ENCODE peak calls at places on chromosomes 12 and 14, in ten cellular contexts. F is right lobe of liver, A is IMR-90, R is Peyer's patch, B is transverse colon, P is body of pancreas, V is astrocyte, U is lower lobe of right lung, O is GM23248, L is heart left ventricle. Z is an unnamed sample.

GRCh38 chr12:44019118-44019517 is 183.2 kb downstream of the TMEM117 start:
- DNase-seq in A (no peak), O (no peak), B (no peak), R (no peak), F (no peak), P (no peak), U (no peak), L (no peak), V (no peak), Z (no peak)

GRCh38 chr14:89176090-89176757 is 240.8 kb downstream of the FOXN3 start:
- DNase-seq in F (no peak), V (no peak), A (no peak), O (no peak), U (no peak), R (no peak), L (no peak), P (no peak), B (no peak), Z (no peak)

GRCh38 chr14:68733086-68733621 is 59.7 kb downstream of the ZFP36L1 start:
- DNase-seq in O (no peak), A (no peak), F (no peak), R (no peak), P (no peak), L (no peak), V (no peak), B (no peak), U (no peak), Z (no peak)

GRCh38 chr14:100108042-100108825 is 43.0 kb downstream of the EVL start:
- DNase-seq in U (peak; percentile 86), L (peak; percentile 85), O (peak; percentile 78), A (peak; percentile 65), F (peak; percentile 80), R (peak; percentile 94), B (peak; percentile 89), V (peak; percentile 24), P (peak; percentile 89), Z (peak; percentile 77)

GRCh38 chr12:6265038-6265405 is 45.5 kb upstream of the PLEKHG6 start:
- DNase-seq in V (no peak), F (peak; percentile 15), O (no peak), R (no peak), B (no peak), L (no peak), U (peak; percentile 51), P (no peak), A (no peak), Z (no peak)

GRCh38 chr12:120249875-120250795 is 15.4 kb downstream of the PXN start:
- DNase-seq in A (no peak), U (no peak), P (peak; percentile 49), L (peak; percentile 84), B (no peak), F (peak; percentile 61), O (peak; percentile 41), V (no peak), R (no peak), Z (no peak)

GRCh38 chr14:48937796-48938195 is 648.4 kb downstream of the RPS29 start:
- DNase-seq in V (peak; percentile 64), P (no peak), A (peak; percentile 70), F (no peak), L (peak; percentile 18), O (peak; percentile 51), R (no peak), U (no peak), B (no peak), Z (no peak)

GRCh38 chr12:116222358-116222757 is 55.1 kb downstream of the MED13L start:
- DNase-seq in B (peak; percentile 42), P (peak; percentile 80), V (peak; percentile 94), A (peak; percentile 94), L (peak; percentile 84), R (peak; percentile 66), O (peak; percentile 74), F (no peak), U (no peak), Z (peak; percentile 52)

GRCh38 chr12:88553941-88554658 is 26.2 kb downstream of the KITLG start:
- DNase-seq in L (no peak), F (no peak), R (no peak), O (peak; percentile 83), U (no peak), P (peak; percentile 10), A (peak; percentile 64), B (no peak), V (peak; percentile 77), Z (no peak)

GRCh38 chr12:116403546-116403945 is 126.1 kb upstream of the MED13L start:
- DNase-seq in F (no peak), L (no peak), A (no peak), U (no peak), R (no peak), B (no peak), P (no peak), O (no peak), V (no peak), Z (no peak)

GRCh38 chr14:105999361-106000028 is 473.1 kb downstream of the TMEM121 start:
- DNase-seq in A (no peak), B (peak; percentile 70), U (peak; percentile 80), V (no peak), O (peak; percentile 58), F (no peak), P (peak; percentile 51), L (peak; percentile 47), R (peak; percentile 86), Z (no peak)

GRCh38 chr14:30143617-30144016 is 216.0 kb upstream of the PRKD1 start:
- DNase-seq in O (peak; percentile 14), A (peak; percentile 62), F (no peak), R (no peak), P (no peak), B (no peak), V (peak; percentile 40), U (no peak), L (no peak), Z (no peak)

GRCh38 chr12:27398466-27398865 is 48.1 kb upstream of the SMCO2 start:
- DNase-seq in P (no peak), B (no peak), R (no peak), O (no peak), V (no peak), U (no peak), A (no peak), L (no peak), F (no peak), Z (no peak)

GRCh38 chr14:103107455-103107854 is 12.9 kb downstream of the EXOC3L4 start:
- DNase-seq in O (no peak), B (no peak), U (no peak), V (no peak), P (no peak), A (no peak), R (no peak), L (no peak), F (peak; percentile 92), Z (no peak)

DNA sequence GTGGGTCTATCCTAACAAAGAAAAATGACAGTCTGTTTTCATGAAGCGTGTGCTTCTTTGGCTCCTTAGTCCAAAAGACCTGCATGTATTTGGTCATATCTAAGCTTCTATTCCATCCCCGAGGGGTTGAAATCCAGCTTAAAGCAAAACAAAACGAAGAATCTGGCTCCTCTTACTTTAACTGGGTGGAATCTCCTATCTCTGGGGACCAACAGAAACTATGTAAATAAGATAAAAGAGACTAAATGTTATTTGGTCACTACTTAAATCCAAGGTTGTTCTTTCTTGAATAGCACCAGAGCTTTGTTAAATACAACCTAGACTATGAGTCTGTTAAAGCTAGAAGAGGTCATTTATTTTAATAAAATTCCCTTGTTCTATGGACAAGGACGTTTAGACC is 9.4 kb downstream of the IGF1 start:
- DNase-seq in A (no peak), U (no peak), O (no peak), B (no peak), V (no peak), L (no peak), P (no peak), F (no peak), R (no peak), Z (no peak)
- H3K4me3 ChIP-seq in A (no peak overlapping the region), U (no peak overlapping the region), O (no peak overlapping the region), B (no peak overlapping the region), V (no peak overlapping the region), L (no peak overlapping the region), P (no peak overlapping the region), F (no peak overlapping the region), R (no peak overlapping the region), Z (no peak overlapping the region)

GRCh38 chr12:111656016-111656415 is 29.7 kb downstream of the BRAP start:
- DNase-seq in O (no peak), R (no peak), V (no peak), P (no peak), A (no peak), U (no peak), B (no peak), F (no peak), L (no peak), Z (no peak)

GRCh38 chr12:111653596-111653995 is 32.2 kb downstream of the BRAP start:
- DNase-seq in F (no peak), L (no peak), V (no peak), U (no peak), B (no peak), R (no peak), P (no peak), O (no peak), A (no peak), Z (no peak)

GRCh38 chr12:111650912-111651311 is 34.8 kb downstream of the BRAP start:
- DNase-seq in B (no peak), L (no peak), F (no peak), A (no peak), P (no peak), O (no peak), U (no peak), R (no peak), V (no peak), Z (no peak)

GRCh38 chr12:111655356-111655755 is 30.4 kb downstream of the BRAP start:
- DNase-seq in L (no peak), R (no peak), F (no peak), V (no peak), P (no peak), B (no peak), A (no peak), U (no peak), O (no peak), Z (no peak)
- H3K36me3 ChIP-seq in L (peaks cover 100% of the 10 kb centered on the region), R (no peaks in the 10 kb centered on the region), F (peaks cover 26% of the 10 kb centered on the region), V (peaks cover 31% of the 10 kb centered on the region), P (peaks cover 48% of the 10 kb centered on the region), B (peaks cover 81% of the 10 kb centered on the region), A (peaks cover 47% of the 10 kb centered on the region), U (peaks cover 100% of the 10 kb centered on the region), O (peaks cover 64% of the 10 kb centered on the region), Z (peaks cover 63% of the 10 kb centered on the region)

DNA sequence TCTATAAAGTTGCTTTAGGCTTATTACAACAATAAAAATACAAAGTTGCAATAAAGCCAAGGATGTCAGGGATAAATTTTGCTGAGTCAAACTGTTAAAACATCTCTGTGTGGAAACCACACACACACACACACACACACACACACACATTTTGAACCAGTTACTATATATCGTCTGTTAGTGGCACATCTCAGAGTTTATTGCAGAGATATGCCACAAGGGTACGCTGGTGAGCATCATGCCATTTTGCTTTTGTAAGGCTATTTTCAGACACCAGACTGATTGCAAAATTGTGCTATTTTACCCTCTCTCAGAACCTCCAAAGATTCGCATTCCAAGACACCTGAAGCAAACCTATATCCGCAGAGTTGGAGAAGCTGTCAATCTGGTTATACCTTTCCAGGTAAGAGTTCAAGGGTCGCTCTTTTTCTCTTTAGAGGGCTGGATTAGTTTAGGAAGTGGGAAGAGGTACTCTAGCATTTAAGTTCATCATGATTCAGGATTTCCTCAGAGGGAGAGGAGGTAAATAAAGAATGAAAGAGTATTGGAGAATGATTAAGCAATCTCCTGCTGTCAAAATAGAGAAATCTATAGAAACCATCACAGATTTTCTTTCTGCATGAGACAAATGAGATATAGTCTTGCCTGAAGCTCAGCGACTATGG is 27.3 kb upstream of the CHPT1 start:
- DNase-seq in R (peak; percentile 73), O (peak; percentile 54), A (peak; percentile 58), V (peak; percentile 10), B (peak; percentile 58), L (no peak), P (peak; percentile 62), U (no peak), F (no peak), Z (no peak)
- H3K27me3 ChIP-seq in R (no peaks in the 10 kb centered on the region), O (peaks cover 5% of the 10 kb centered on the region), A (peaks cover 6% of the 10 kb centered on the region), V (no peaks in the 10 kb centered on the region), B (no peaks in the 10 kb centered on the region), L (no peaks in the 10 kb centered on the region), P (no peaks in the 10 kb centered on the region), U (no peaks in the 10 kb centered on the region), F (no peaks in the 10 kb centered on the region), Z (peaks cover 3% of the 10 kb centered on the region)

GRCh38 chr14:53951661-53952265 is 4.9 kb downstream of the BMP4 start:
- DNase-seq in R (no peak), B (no peak), L (no peak), A (no peak), V (no peak), O (no peak), U (no peak), P (peak; percentile 9), F (no peak), Z (no peak)
- H3K4me3 ChIP-seq in R (peak overlapping the region; percentile 76), B (peak overlapping the region; percentile 55), L (peak overlapping the region; percentile 74), A (peak overlapping the region; percentile 57), V (peak overlapping the region; percentile 69), O (no peak overlapping the region), U (peak overlapping the region; percentile 69), P (no peak overlapping the region), F (peak overlapping the region; percentile 14), Z (no peak overlapping the region)